ENCODE peak calls at places on chromosomes 13 and 19, in nine cellular contexts. T is tibial nerve, Q is endodermal cell, M is cardiac muscle cell, W is psoas muscle, B is fibroblast of lung, Y is left lung, J is IMR-90, V is A549. R is an unnamed sample.

GRCh38 chr13:20118268-20119140 is 42.3 kb downstream of the GJA3 start:
- DNase-seq in T (no peak), Q (peak; percentile 90), M (peak; percentile 36), W (peak; percentile 56), B (peak; percentile 59), Y (peak; percentile 86), J (no peak), V (peak; percentile 68), R (no peak)

GRCh38 chr19:35767288-35768081 is 7.9 kb upstream of the ARHGAP33 start:
- DNase-seq in T (no peak), Q (peak; percentile 98), M (peak; percentile 82), W (peak; percentile 14), B (no peak), Y (no peak), J (no peak), V (no peak), R (no peak)

GRCh38 chr13:73286177-73286576 is 227.4 kb downstream of the KLF5 start:
- DNase-seq in T (no peak), Q (no peak), M (no peak), W (no peak), B (no peak), Y (no peak), J (no peak), V (no peak), R (no peak)

GRCh38 chr19:32708457-32708856 is 11.1 kb upstream of the TDRD12 start:
- DNase-seq in T (no peak), Q (no peak), M (no peak), W (no peak), B (no peak), Y (no peak), J (no peak), V (peak; percentile 38), R (no peak)

GRCh38 chr19:5090780-5091575 is 122.1 kb downstream of the KDM4B start:
- DNase-seq in T (no peak), Q (no peak), M (peak; percentile 88), W (no peak), B (peak; percentile 25), Y (no peak), J (peak; percentile 15), V (no peak), R (no peak)

GRCh38 chr13:41645313-41645712 is 188.0 kb downstream of the RGCC start:
- DNase-seq in T (peak; percentile 36), Q (no peak), M (no peak), W (peak; percentile 44), B (peak; percentile 93), Y (no peak), J (peak; percentile 90), V (peak; percentile 15), R (no peak)

GRCh38 chr13:37645181-37645580 is 46.6 kb upstream of the POSTN start:
- DNase-seq in T (no peak), Q (peak; percentile 63), M (peak; percentile 55), W (no peak), B (no peak), Y (no peak), J (no peak), V (no peak), R (no peak)

GRCh38 chr13:102400619-102401125 is 1.2 kb downstream of the FGF14 start:
- DNase-seq in T (no peak), Q (peak; percentile 75), M (no peak), W (peak; percentile 29), B (peak; percentile 22), Y (peak; percentile 68), J (no peak), V (no peak), R (no peak)

GRCh38 chr19:55486971-55487883 is 1.0 kb upstream of the SSC5D start:
- DNase-seq in T (peak; percentile 57), Q (peak; percentile 78), M (peak; percentile 70), W (peak; percentile 79), B (peak; percentile 98), Y (peak; percentile 70), J (peak; percentile 97), V (peak; percentile 77), R (no peak)

GRCh38 chr13:20814224-20814910 is 40.6 kb upstream of the EEF1AKMT1 start:
- DNase-seq in T (peak; percentile 70), Q (no peak), M (peak; percentile 69), W (peak; percentile 90), B (peak; percentile 96), Y (peak; percentile 82), J (peak; percentile 96), V (peak; percentile 46), R (peak; percentile 69)

DNA sequence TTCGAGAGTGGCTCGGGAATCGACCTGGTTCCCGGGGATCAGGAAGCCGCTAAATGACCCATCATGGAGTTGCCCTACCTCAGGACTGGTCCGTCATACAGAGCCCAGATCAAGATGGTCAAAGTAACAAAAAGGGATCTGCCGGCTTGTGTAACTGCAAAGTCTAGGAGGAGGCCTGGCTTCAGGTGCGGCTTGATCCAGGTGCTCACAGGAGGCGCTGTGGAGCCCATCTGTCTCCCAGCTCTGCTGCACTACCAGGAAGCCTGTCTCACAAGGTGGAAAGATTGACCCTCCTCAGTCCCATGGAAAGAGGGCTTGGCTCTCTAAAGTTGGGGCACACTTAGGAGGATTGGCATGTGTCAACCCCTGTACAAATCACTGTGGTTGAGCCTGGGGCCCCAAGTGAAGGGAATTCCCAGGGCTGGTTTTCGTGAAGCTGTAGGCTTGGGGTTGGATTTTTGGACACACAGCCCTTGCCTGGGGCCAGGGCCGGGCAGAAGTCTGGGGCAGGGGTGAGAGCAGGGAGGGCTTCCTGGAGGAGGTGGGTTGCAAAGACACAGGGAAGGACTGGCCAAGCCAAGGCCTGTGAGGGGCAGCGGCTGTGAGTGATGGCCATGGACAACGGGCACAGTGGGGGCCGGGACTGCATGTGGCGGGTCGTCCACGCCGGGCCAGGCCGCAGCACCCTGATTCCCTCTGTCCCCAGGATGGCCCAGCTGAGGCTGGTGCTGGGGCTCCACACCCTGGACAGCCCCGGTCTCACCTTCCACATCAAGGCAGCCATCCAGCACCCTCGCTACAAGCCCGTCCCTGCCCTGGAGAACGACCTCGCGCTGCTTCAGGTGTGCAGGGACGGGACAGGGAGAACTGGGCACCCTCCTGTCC is 4.2 kb downstream of the GZMM start:
- DNase-seq in T (no peak), Q (peak; percentile 44), M (no peak), W (no peak), B (no peak), Y (peak; percentile 61), J (no peak), V (no peak), R (no peak)
- TF ChIP-seq CTCF in T (no peak), Q (no peak), M (no peak), W (no peak), B (no peak), Y (no peak), J (no peak), V (no peak), R (no peak)

GRCh38 chr13:113646376-113646775 is 11.6 kb downstream of the ATP4B start:
- DNase-seq in T (peak; percentile 9), Q (no peak), M (no peak), W (no peak), B (no peak), Y (no peak), J (no peak), V (no peak), R (no peak)
- H3K4me1 ChIP-seq in T (no peaks in the 10 kb centered on the region), Q (no peaks in the 10 kb centered on the region), M (no peaks in the 10 kb centered on the region), W (peaks cover 4% of the 10 kb centered on the region), B (no peaks in the 10 kb centered on the region), Y (peaks cover 18% of the 10 kb centered on the region), J (peaks cover 2% of the 10 kb centered on the region), V (peaks cover 9% of the 10 kb centered on the region), R (peaks cover 18% of the 10 kb centered on the region)

DNA sequence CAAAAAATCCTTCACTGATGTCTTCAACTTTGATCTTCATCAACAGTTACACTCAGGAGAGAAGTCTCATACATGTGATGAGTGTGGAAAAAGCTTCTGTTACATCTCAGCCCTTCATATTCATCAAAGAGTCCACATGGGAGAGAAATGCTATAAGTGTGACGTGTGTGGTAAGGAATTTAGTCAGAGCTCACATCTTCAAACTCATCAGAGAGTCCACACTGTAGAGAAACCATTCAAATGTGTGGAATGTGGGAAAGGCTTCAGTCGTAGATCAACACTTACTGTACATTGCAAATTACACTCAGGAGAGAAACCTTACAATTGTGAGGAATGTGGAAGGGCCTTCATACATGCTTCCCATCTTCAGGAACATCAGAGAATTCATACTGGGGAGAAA is 8.4 kb upstream of the ZNF226 start:
- DNase-seq in T (no peak), Q (no peak), M (no peak), W (no peak), B (no peak), Y (no peak), J (no peak), V (no peak), R (no peak)
- H3K4me3 ChIP-seq in T (no peak overlapping the region), Q (peak overlapping the region; percentile 16), M (no peak overlapping the region), W (no peak overlapping the region), B (no peak overlapping the region), Y (no peak overlapping the region), J (no peak overlapping the region), V (no peak overlapping the region), R (no peak overlapping the region)

GRCh38 chr19:42200116-42200740 is 17.2 kb downstream of the DEDD2 start:
- DNase-seq in T (no peak), Q (no peak), M (no peak), W (no peak), B (no peak), Y (no peak), J (no peak), V (no peak), R (no peak)
- TF ChIP-seq CTCF in T (no peak), Q (no peak), M (no peak), W (no peak), B (no peak), Y (no peak), J (no peak), V (no peak), R (no peak)

DNA sequence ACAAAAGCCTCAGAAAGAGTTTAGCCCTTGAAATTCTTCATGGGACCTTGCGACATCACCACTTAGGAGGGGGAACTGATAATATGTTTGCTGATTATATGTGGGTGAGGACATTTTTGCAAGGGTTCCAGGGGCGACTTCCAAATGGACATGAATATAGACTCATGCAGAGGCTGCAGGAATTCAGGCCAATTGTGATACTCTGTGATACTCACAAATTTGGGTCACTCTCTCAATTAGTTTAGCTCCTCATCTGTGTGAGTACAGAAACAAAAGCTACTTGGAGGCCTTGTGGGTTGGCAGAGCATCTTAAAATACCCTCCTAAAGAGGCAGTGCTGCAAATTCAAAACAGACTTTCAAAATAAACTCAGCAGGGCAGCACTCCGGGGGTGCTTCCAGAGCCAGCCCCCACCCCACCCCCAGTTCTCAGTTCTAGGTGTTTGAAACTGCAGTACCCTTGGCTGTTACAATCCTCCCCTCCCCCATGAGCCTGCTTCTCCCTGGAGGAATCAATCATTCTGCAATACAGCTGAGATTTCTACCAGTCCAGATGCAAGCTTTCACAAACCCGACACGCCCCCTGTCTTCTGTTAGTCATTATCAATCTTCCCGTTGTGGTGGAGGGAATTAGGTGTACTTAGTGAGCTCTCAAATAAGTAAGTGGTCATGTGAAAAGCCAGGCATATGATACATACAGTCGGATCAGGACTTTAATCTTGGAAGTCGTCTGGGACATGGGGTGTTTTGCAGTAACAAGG is 96.9 kb upstream of the MBNL2 start:
- DNase-seq in T (peak; percentile 41), Q (no peak), M (peak; percentile 65), W (peak; percentile 43), B (peak; percentile 87), Y (no peak), J (peak; percentile 74), V (peak; percentile 41), R (no peak)
- H3K4me1 ChIP-seq in T (peaks cover 20% of the 10 kb centered on the region), Q (peaks cover 20% of the 10 kb centered on the region), M (peaks cover 28% of the 10 kb centered on the region), W (peaks cover 40% of the 10 kb centered on the region), B (peaks cover 18% of the 10 kb centered on the region), Y (peaks cover 38% of the 10 kb centered on the region), J (peaks cover 28% of the 10 kb centered on the region), V (peaks cover 62% of the 10 kb centered on the region), R (no peaks in the 10 kb centered on the region)

GRCh38 chr19:13060233-13060963 is 42.3 kb downstream of the LYL1 start:
- DNase-seq in T (no peak), Q (peak; percentile 55), M (no peak), W (no peak), B (peak; percentile 24), Y (no peak), J (no peak), V (no peak), R (no peak)
- H3K4me3 ChIP-seq in T (peak overlapping the region; percentile 23), Q (peak overlapping the region; percentile 78), M (no peak overlapping the region), W (peak overlapping the region; percentile 52), B (peak overlapping the region; percentile 43), Y (peak overlapping the region; percentile 34), J (no peak overlapping the region), V (peak overlapping the region; percentile 53), R (peak overlapping the region; percentile 76)

GRCh38 chr19:37309834-37310575 is 60.9 kb upstream of the ZNF527 start:
- DNase-seq in T (no peak), Q (peak; percentile 59), M (peak; percentile 55), W (no peak), B (no peak), Y (no peak), J (no peak), V (peak; percentile 42), R (no peak)
- TF ChIP-seq CTCF in T (no peak), Q (peak; percentile 80), M (no peak), W (no peak), B (no peak), Y (no peak), J (no peak), V (no peak), R (no peak)

R was measured in thoracic aorta.